ENCODE peak calls at places on chromosomes 12 and 14, in five cellular contexts. M is RPMI7951; Y is ecto neural progenitor cell; H is globus pallidus; G is stimulated activated CD4-positive, alpha-beta T cell treated with anti-CD3 and anti-CD28 coated beads, Interleukin-2, amount 100 ng/mL, for 48 hours. I is an unnamed sample.

GRCh38 chr12:30797689-30798088 is 42.9 kb upstream of the CAPRIN2 start:
- DNase-seq in M (no peak), G (no peak), H (no peak), Y (no peak), I (no peak)

GRCh38 chr12:121295746-121296617 is 527 bp downstream of the CAMKK2 start:
- DNase-seq in Y (peak), H (no peak), M (peak), G (no peak), I (peak)

GRCh38 chr12:25723921-25724491 is 170.9 kb upstream of the LMNTD1 start:
- DNase-seq in M (no peak), G (no peak), H (peak), Y (no peak), I (no peak)

GRCh38 chr14:63524537-63525155 is 18.5 kb downstream of the PPP2R5E start:
- DNase-seq in H (no peak), M (no peak), Y (no peak), G (no peak), I (no peak)

GRCh38 chr12:100574262-100575074 is 984 bp downstream of the GAS2L3 start:
- DNase-seq in M (peak), G (no peak), Y (peak), H (no peak), I (no peak)

GRCh38 chr12:124332068-124332672 is 37.3 kb downstream of the RFLNA start:
- DNase-seq in Y (no peak), M (no peak), H (no peak), G (no peak), I (no peak)

GRCh38 chr12:49230810-49231209 is 34.1 kb upstream of the TUBA1C start:
- DNase-seq in M (no peak), Y (no peak), G (no peak), H (no peak), I (no peak)

GRCh38 chr12:21962236-21962635 is 21.0 kb upstream of the ABCC9 start:
- DNase-seq in H (no peak), Y (no peak), G (no peak), M (peak), I (no peak)

GRCh38 chr14:41385787-41386186 is 220.9 kb upstream of the LRFN5 start:
- DNase-seq in H (no peak), Y (no peak), M (no peak), G (no peak), I (no peak)

GRCh38 chr12:113050808-113051207 is 5.7 kb upstream of the DTX1 start:
- DNase-seq in Y (no peak), M (no peak), G (no peak), H (no peak), I (no peak)

GRCh38 chr12:52147367-52147972 is 44.3 kb downstream of the KRT80 start:
- DNase-seq in G (no peak), Y (peak), M (peak), H (no peak), I (no peak)

GRCh38 chr12:119857036-119857435 is 20.1 kb downstream of the CIT start:
- DNase-seq in M (no peak), H (no peak), G (no peak), Y (no peak), I (no peak)

GRCh38 chr14:74551903-74552371 is 58.4 kb downstream of the ISCA2 start:
- DNase-seq in G (no peak), Y (no peak), H (peak), M (peak), I (no peak)

GRCh38 chr14:104572668-104573067 is 6.9 kb upstream of the C14orf180 start:
- DNase-seq in G (no peak), Y (no peak), M (no peak), H (no peak), I (no peak)

GRCh38 chr12:48779869-48780268 is 9.0 kb downstream of the ADCY6 start:
- DNase-seq in G (no peak), H (no peak), Y (no peak), M (peak), I (no peak)

GRCh38 chr12:77402726-77403125 is 337.4 kb upstream of the E2F7 start:
- DNase-seq in Y (no peak), G (no peak), M (no peak), H (no peak), I (no peak)

GRCh38 chr14:102234331-102235264 is 70.4 kb downstream of the MOK start:
- DNase-seq in M (peak), H (no peak), Y (no peak), G (no peak), I (no peak)

GRCh38 chr14:66509874-66510273 is 1.9 kb downstream of the GPHN start:
- DNase-seq in M (no peak), H (no peak), Y (no peak), G (no peak), I (no peak)

GRCh38 chr14:59678352-59678751 is 101.7 kb upstream of the CCDC175 start:
- DNase-seq in M (no peak), H (no peak), G (no peak), Y (no peak), I (no peak)

GRCh38 chr12:108825205-108825950 is 32.0 kb downstream of the SSH1 start:
- DNase-seq in G (no peak), Y (no peak), H (no peak), M (peak), I (no peak)

GRCh38 chr12:45727994-45728624 is 1.4 kb upstream of the ARID2 start:
- DNase-seq in M (no peak), G (peak), H (no peak), Y (no peak), I (no peak)

GRCh38 chr12:480831-481230 is 21.1 kb downstream of the B4GALNT3 start:
- DNase-seq in Y (no peak), H (no peak), M (peak), G (no peak), I (no peak)

GRCh38 chr12:131387281-131388163 is 323.4 kb upstream of the SFSWAP start:
- DNase-seq in Y (no peak), M (no peak), H (no peak), G (no peak), I (no peak)

GRCh38 chr12:44876554-44877275 is 600 bp upstream of the NELL2 start:
- DNase-seq in M (peak), H (no peak), G (peak), Y (peak), I (peak)

I was measured in T-helper 22 cell.